ENCODE peak calls at places on chromosomes 3 and 15, in five cellular contexts. N is substantia nigra, S is GOT3, H is iris pigment epithelial cell, A is AG04450. V is an unnamed sample.
A peak's percentile ranks its signal among the peaks of the same experiment; 100 is the strongest.

GRCh38 chr15:75065467-75065850 is 42.1 kb downstream of the PPCDC start:
- DNase-seq in S (no peak), A (no peak), H (no peak), N (no peak), V (no peak)

GRCh38 chr15:42737529-42738328 is 801 bp upstream of the CDAN1 start:
- DNase-seq in S (no peak), N (no peak), H (peak; percentile 9), A (no peak), V (no peak)

GRCh38 chr15:48962662-48963523 is 826 bp downstream of the SHC4 start:
- DNase-seq in H (peak; percentile 67), A (no peak), S (no peak), N (peak; percentile 19), V (no peak)

GRCh38 chr3:152175576-152175883 is 93.2 kb upstream of the MBNL1 start:
- DNase-seq in H (peak; percentile 98), A (peak; percentile 78), S (no peak), N (no peak), V (peak; percentile 66)

GRCh38 chr3:185207931-185208746 is 45.7 kb downstream of the EHHADH start:
- DNase-seq in A (no peak), S (no peak), N (no peak), H (no peak), V (no peak)

GRCh38 chr3:156729460-156730179 is 55.2 kb downstream of the TIPARP start:
- DNase-seq in H (no peak), S (no peak), A (no peak), N (no peak), V (no peak)

GRCh38 chr3:78666458-78666800 is 1101.4 kb downstream of the ROBO1 start:
- DNase-seq in A (no peak), S (no peak), H (peak; percentile 84), N (no peak), V (peak; percentile 46)

GRCh38 chr3:176867681-176868663 is 329.3 kb downstream of the TBL1XR1 start:
- DNase-seq in S (no peak), H (no peak), A (no peak), N (no peak), V (no peak)

GRCh38 chr3:27349832-27350231 is 19.4 kb downstream of the NEK10 start:
- DNase-seq in N (no peak), H (no peak), A (no peak), S (no peak), V (no peak)

GRCh38 chr15:99434506-99435137 is 131.2 kb upstream of the MEF2A start:
- DNase-seq in N (no peak), H (no peak), A (no peak), S (no peak), V (no peak)

GRCh38 chr15:31439328-31439727 is 112.7 kb downstream of the KLF13 start:
- DNase-seq in H (no peak), A (no peak), S (no peak), N (no peak), V (no peak)

GRCh38 chr15:99054025-99054387 is 46.4 kb upstream of the PGPEP1L start:
- DNase-seq in N (no peak), A (no peak), S (no peak), H (no peak), V (no peak)

GRCh38 chr3:146275476-146275875 is 24.6 kb upstream of the PLSCR4 start:
- DNase-seq in S (no peak), N (no peak), H (no peak), A (no peak), V (no peak)

GRCh38 chr3:112550859-112551258 is 10.9 kb downstream of the ATG3 start:
- DNase-seq in N (no peak), A (no peak), S (no peak), H (no peak), V (no peak)

GRCh38 chr3:195849322-195850074 is 37.8 kb upstream of the MUC4 start:
- DNase-seq in N (no peak), S (no peak), A (no peak), H (no peak), V (no peak)

GRCh38 chr15:39181348-39181747 is 399.5 kb upstream of the THBS1 start:
- DNase-seq in H (no peak), A (no peak), N (no peak), S (no peak), V (no peak)

GRCh38 chr15:98865397-98866339 is 141.9 kb downstream of the PGPEP1L start:
- DNase-seq in N (no peak), H (peak; percentile 75), A (no peak), S (peak; percentile 56), V (no peak)

GRCh38 chr3:140187648-140188221 is 252.8 kb downstream of the CLSTN2 start:
- DNase-seq in N (no peak), H (no peak), S (no peak), A (no peak), V (no peak)

GRCh38 chr3:162122405-162122804 is 625.8 kb downstream of the OTOL1 start:
- DNase-seq in A (no peak), N (no peak), S (no peak), H (peak; percentile 81), V (no peak)

GRCh38 chr3:123090700-123091585 is 24.1 kb downstream of the PDIA5 start:
- DNase-seq in S (no peak), N (no peak), H (no peak), A (no peak), V (no peak)

GRCh38 chr15:74842581-74843444 is at the start of gene ULK3:
- DNase-seq in N (peak; percentile 83), A (peak; percentile 47), H (peak; percentile 89), S (peak; percentile 77), V (no peak)

GRCh38 chr15:38647683-38648082 is 83.1 kb upstream of the RASGRP1 start:
- DNase-seq in S (no peak), N (no peak), A (no peak), H (peak; percentile 29), V (no peak)

GRCh38 chr3:38950585-38950984 is 101.2 kb downstream of the SCN11A start:
- DNase-seq in H (no peak), A (no peak), N (no peak), S (no peak), V (no peak)